ENCODE peak calls at places on chromosomes 5 and 9, in eight cellular contexts. A, J, Y, P, D, S, E and U are unnamed samples.
A peak's percentile ranks its signal among the peaks of the same experiment; 100 is the strongest.

GRCh38 chr5:33379757-33380156 is 61.0 kb upstream of the TARS1 start:
- DNase-seq in Y (peak; percentile 31), P (peak; percentile 47), J (peak; percentile 20), E (no peak), S (no peak), A (no peak), D (peak; percentile 56), U (no peak)

GRCh38 chr5:72208324-72208723 is 101.0 kb downstream of the MAP1B start:
- DNase-seq in E (no peak), Y (no peak), D (no peak), S (no peak), J (no peak), A (no peak), P (no peak), U (no peak)

GRCh38 chr5:115469904-115470516 is 74.6 kb downstream of the FEM1C start:
- DNase-seq in S (no peak), J (no peak), A (no peak), P (no peak), D (no peak), Y (no peak), E (no peak), U (no peak)

GRCh38 chr9:127144670-127145458 is 22.4 kb upstream of the ANGPTL2 start:
- DNase-seq in Y (no peak), P (no peak), J (no peak), A (no peak), S (no peak), D (no peak), E (no peak), U (no peak)

GRCh38 chr5:158484246-158484645 is 615.5 kb downstream of the EBF1 start:
- DNase-seq in P (no peak), Y (no peak), J (no peak), E (no peak), S (no peak), D (no peak), A (no peak), U (no peak)

GRCh38 chr5:109604758-109605157 is 85.0 kb upstream of the MAN2A1 start:
- DNase-seq in P (no peak), E (no peak), A (no peak), D (no peak), S (no peak), Y (no peak), J (peak; percentile 16), U (no peak)

GRCh38 chr5:31963961-31964360 is 210.2 kb downstream of the GOLPH3 start:
- DNase-seq in Y (no peak), S (no peak), P (no peak), A (no peak), J (peak; percentile 72), D (no peak), E (no peak), U (no peak)

GRCh38 chr5:113117543-113118110 is 141.0 kb downstream of the DCP2 start:
- DNase-seq in Y (no peak), S (no peak), P (peak; percentile 14), A (no peak), E (no peak), J (peak; percentile 60), D (no peak), U (peak; percentile 67)

GRCh38 chr9:4371108-4371507 is 71.2 kb upstream of the GLIS3 start:
- DNase-seq in J (peak; percentile 73), A (peak; percentile 97), P (peak; percentile 92), D (peak; percentile 13), E (peak; percentile 98), Y (no peak), S (no peak), U (no peak)

GRCh38 chr5:116154252-116154651 is 69.4 kb downstream of the COMMD10 start:
- DNase-seq in Y (no peak), A (no peak), S (no peak), D (no peak), P (no peak), J (no peak), E (no peak), U (no peak)

GRCh38 chr5:174412374-174412773 is 312.0 kb upstream of the MSX2 start:
- DNase-seq in Y (no peak), D (no peak), J (no peak), P (no peak), A (peak; percentile 49), S (no peak), E (peak; percentile 58), U (no peak)

GRCh38 chr5:120388016-120388781 is 75.9 kb upstream of the PRR16 start:
- DNase-seq in J (peak; percentile 88), S (no peak), Y (no peak), P (peak; percentile 95), D (peak; percentile 57), A (peak; percentile 91), E (peak; percentile 93), U (peak; percentile 72)

GRCh38 chr5:116378007-116378831 is 196.4 kb downstream of the SEMA6A start:
- DNase-seq in E (no peak), S (no peak), D (peak; percentile 62), J (no peak), Y (no peak), P (no peak), A (no peak), U (no peak)

GRCh38 chr9:124795881-124796415 is 19.0 kb downstream of the OLFML2A start:
- DNase-seq in J (no peak), P (no peak), Y (no peak), E (peak; percentile 55), S (no peak), A (peak; percentile 43), D (peak; percentile 44), U (no peak)

GRCh38 chr5:140381972-140382371 is 19.7 kb upstream of the ANKHD1 start:
- DNase-seq in J (no peak), A (no peak), Y (no peak), E (no peak), P (no peak), D (no peak), S (no peak), U (no peak)

DNA sequence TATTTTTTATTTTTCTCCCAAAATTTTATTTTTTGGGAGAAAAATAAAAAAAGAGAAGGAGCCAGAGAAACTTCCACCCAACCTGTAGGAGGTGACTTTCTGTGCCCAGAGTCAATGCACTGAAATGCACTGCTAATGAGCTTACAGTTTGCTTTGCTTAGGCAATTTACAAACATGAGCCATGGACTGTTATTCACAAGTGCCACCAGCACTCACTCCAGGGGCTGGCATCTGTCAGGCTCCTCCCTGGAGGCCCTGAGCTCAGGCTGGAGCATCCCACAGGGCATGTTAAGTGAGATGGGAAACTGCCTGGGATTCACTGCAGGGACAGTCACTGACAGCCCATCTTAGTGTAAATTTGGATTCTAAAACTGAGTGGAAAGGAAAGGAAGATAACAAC is 74.9 kb downstream of the FANCC start:
- DNase-seq in J (no peak), Y (no peak), A (no peak), P (no peak), D (no peak), S (no peak), E (no peak), U (no peak)
- TF ChIP-seq CTCF in J (no peak), Y (no peak), A (no peak), P (no peak), D (no peak), S (no peak), E (no peak), U (no peak)

GRCh38 chr9:27338527-27338903 is 41.6 kb upstream of the EQTN start:
- DNase-seq in S (no peak), D (no peak), A (no peak), P (no peak), J (no peak), Y (no peak), E (no peak), U (no peak)
- H3K27ac ChIP-seq in S (no peak overlapping the region), D (no peak overlapping the region), A (no peak overlapping the region), P (no peak overlapping the region), J (no peak overlapping the region), Y (no peak overlapping the region), E (no peak overlapping the region), U (no peak overlapping the region)

GRCh38 chr9:133932633-133933032 is 59.5 kb downstream of the VAV2 start:
- DNase-seq in S (no peak), J (no peak), Y (no peak), P (no peak), D (no peak), A (no peak), E (no peak), U (no peak)

GRCh38 chr9:133935328-133936040 is 56.6 kb downstream of the VAV2 start:
- DNase-seq in A (peak; percentile 89), P (peak; percentile 70), E (peak; percentile 93), J (no peak), Y (no peak), D (peak; percentile 79), S (no peak), U (no peak)

GRCh38 chr9:133937120-133937519 is 55.0 kb downstream of the VAV2 start:
- DNase-seq in P (no peak), J (no peak), A (peak; percentile 45), S (no peak), D (no peak), Y (no peak), E (peak; percentile 57), U (no peak)

GRCh38 chr9:133933426-133934026 is 58.6 kb downstream of the VAV2 start:
- DNase-seq in D (no peak), S (no peak), A (no peak), J (no peak), Y (no peak), E (no peak), P (no peak), U (no peak)

DNA sequence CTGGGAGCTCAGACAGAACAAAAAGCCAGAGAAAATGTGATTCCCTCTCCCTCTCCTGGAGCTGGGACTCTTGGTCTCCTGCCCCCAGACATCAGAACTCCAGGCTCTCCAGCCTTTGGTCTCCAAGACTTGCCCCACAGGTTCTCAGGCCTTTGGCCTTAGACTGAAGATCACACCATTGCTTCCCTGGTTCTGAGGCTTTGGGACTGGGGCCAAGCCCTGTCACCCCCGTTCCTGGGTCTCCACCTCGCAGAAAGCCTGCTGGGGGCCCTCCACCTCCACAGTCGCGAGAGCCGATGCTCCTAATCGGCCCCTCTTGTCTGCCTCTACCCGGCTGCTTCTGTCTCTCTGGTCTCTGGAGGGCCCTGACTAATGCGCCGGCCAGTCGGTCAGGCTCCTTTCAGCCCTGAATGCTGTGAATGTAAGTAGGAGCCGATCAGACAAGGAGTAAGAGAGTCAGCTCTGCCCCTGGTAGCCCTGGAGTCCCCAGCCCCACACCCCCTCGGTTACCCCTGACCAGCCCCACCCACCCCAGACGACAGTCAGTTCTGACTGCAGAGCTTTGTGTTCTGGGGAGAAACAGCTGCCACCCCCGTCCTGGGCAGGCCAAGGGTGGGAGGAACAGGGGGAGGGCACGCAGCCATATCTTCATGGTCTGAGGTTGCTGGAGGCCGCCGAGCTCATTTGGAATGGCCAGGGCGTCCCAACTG is 57.5 kb downstream of the VAV2 start:
- DNase-seq in J (no peak), Y (no peak), P (no peak), D (no peak), E (peak; percentile 80), A (peak; percentile 71), S (no peak), U (no peak)
- H4K20me1 ChIP-seq in J (peaks cover 3% of the 10 kb centered on the region), Y (peaks cover 20% of the 10 kb centered on the region), P (peaks cover 61% of the 10 kb centered on the region), D (no peaks in the 10 kb centered on the region), E (peaks cover 2% of the 10 kb centered on the region), A (peaks cover 89% of the 10 kb centered on the region), S (peaks cover 5% of the 10 kb centered on the region), U (no peaks in the 10 kb centered on the region)

GRCh38 chr9:22307013-22307711 is 139.5 kb upstream of the DMRTA1 start:
- DNase-seq in J (peak; percentile 50), S (no peak), E (peak; percentile 76), D (peak; percentile 54), P (peak; percentile 55), Y (peak; percentile 40), A (peak; percentile 66), U (peak; percentile 65)
- TF ChIP-seq CTCF in J (peak; percentile 86), S (peak; percentile 60), E (peak; percentile 56), D (peak; percentile 59), P (peak; percentile 69), Y (peak; percentile 75), A (peak; percentile 79), U (peak; percentile 61)

GRCh38 chr5:93245226-93245625 is 335.8 kb downstream of the NR2F1-AS1 start:
- DNase-seq in A (no peak), E (no peak), P (no peak), J (no peak), Y (no peak), D (no peak), S (no peak), U (no peak)
- H3K27ac ChIP-seq in A (no peak overlapping the region), E (no peak overlapping the region), P (peak overlapping the region; percentile 34), J (no peak overlapping the region), Y (no peak overlapping the region), D (no peak overlapping the region), S (no peak overlapping the region), U (no peak overlapping the region)